ENCODE peak calls at places on chromosomes 1 and 21, in nine cellular contexts. W, U, M, P, R, A, L, N and K are unnamed samples.

GRCh38 chr1:76239470-76239918 is 164.9 kb downstream of the ST6GALNAC3 start:
- DNase-seq in U (no peak), R (no peak), A (no peak), N (no peak), L (no peak), W (no peak), P (no peak), M (no peak), K (no peak)

GRCh38 chr1:164644774-164645634 is 86.0 kb downstream of the PBX1 start:
- DNase-seq in P (no peak), W (no peak), N (no peak), A (no peak), M (no peak), U (no peak), L (peak), R (no peak), K (peak)

GRCh38 chr1:214717323-214717722 is 114.3 kb downstream of the CENPF start:
- DNase-seq in U (no peak), L (no peak), N (no peak), M (no peak), A (no peak), R (no peak), P (no peak), W (no peak), K (no peak)

GRCh38 chr1:116785006-116785405 is 30.8 kb downstream of the CD2 start:
- DNase-seq in M (no peak), A (no peak), L (no peak), N (no peak), W (no peak), U (no peak), R (no peak), P (no peak), K (no peak)

GRCh38 chr1:181112071-181112929 is 23.8 kb downstream of the IER5 start:
- DNase-seq in P (peak), A (peak), N (peak), W (peak), M (peak), R (peak), L (peak), U (peak), K (peak)

GRCh38 chr21:36563301-36563926 is 83.5 kb upstream of the CLDN14 start:
- DNase-seq in U (no peak), R (no peak), M (no peak), P (no peak), L (no peak), W (no peak), A (no peak), N (no peak), K (no peak)

GRCh38 chr1:116697892-116698595 is 30.5 kb upstream of the IGSF3 start:
- DNase-seq in M (no peak), L (no peak), R (no peak), W (no peak), P (no peak), U (no peak), N (no peak), A (no peak), K (no peak)

GRCh38 chr1:48943393-48943792 is 166.7 kb upstream of the BEND5 start:
- DNase-seq in A (peak), L (no peak), P (no peak), M (no peak), W (no peak), N (no peak), R (no peak), U (no peak), K (no peak)

GRCh38 chr1:43545686-43546387 is 15.2 kb downstream of the PTPRF start:
- DNase-seq in U (peak), M (peak), P (peak), L (no peak), R (peak), A (peak), N (peak), W (no peak), K (peak)

GRCh38 chr21:33026878-33027400 is 1.2 kb downstream of the OLIG2 start:
- DNase-seq in P (no peak), R (no peak), U (no peak), M (no peak), L (peak), N (no peak), W (no peak), A (no peak), K (no peak)

GRCh38 chr1:115644109-115644508 is 2.3 kb downstream of the VANGL1 start:
- DNase-seq in W (no peak), R (no peak), N (no peak), A (no peak), U (no peak), P (no peak), M (no peak), L (no peak), K (no peak)

GRCh38 chr21:42236693-42237092 is 17.8 kb downstream of the ABCG1 start:
- DNase-seq in L (no peak), W (no peak), M (no peak), R (no peak), N (no peak), P (no peak), A (no peak), U (no peak), K (no peak)
- H3K4me3 ChIP-seq in L (no peak), W (no peak), M (no peak), R (no peak), N (no peak), P (no peak), A (no peak), U (no peak), K (no peak)

GRCh38 chr1:90723561-90724108 is 6.5 kb upstream of the BARHL2 start:
- DNase-seq in N (no peak), U (no peak), L (no peak), W (no peak), P (no peak), R (no peak), M (no peak), A (peak), K (no peak)
- TF ChIP-seq CTCF in N (no peak), U (no peak), L (no peak), W (peak), P (no peak), R (peak), M (no peak), A (peak), K (no peak)

DNA sequence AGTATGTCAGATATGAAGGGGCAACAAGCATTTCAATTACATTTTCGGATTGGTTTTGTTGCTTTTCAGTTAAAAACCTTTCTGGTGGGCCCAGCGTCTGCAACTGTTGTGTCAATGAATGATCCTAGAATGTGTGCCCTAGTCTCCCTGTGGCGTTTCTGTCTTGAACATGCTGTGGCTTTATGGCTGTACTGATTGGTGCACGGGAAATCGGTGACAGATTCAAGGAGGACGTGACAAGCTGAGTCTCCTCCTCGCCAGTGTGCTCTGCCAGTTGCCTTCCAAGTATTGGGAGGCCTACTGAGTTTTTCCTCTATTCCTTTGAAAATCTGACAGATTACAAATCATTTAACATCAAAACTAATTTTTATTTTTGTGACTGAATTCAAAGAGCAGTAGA is 127.6 kb downstream of the ZP4 start:
- DNase-seq in L (no peak), R (no peak), W (no peak), M (no peak), P (no peak), A (no peak), U (no peak), N (no peak), K (no peak)
- TF ChIP-seq POLR2A in L (no peak), R (no peak), W (no peak), M (no peak), P (no peak), A (no peak), U (no peak), N (no peak), K (no peak)

GRCh38 chr21:34204481-34205439 is 131.4 kb downstream of the MRPS6 start:
- DNase-seq in L (no peak), M (no peak), W (no peak), P (no peak), R (no peak), N (no peak), U (no peak), A (no peak), K (no peak)

GRCh38 chr21:34201441-34201838 is 128.1 kb downstream of the MRPS6 start:
- DNase-seq in R (no peak), M (no peak), N (no peak), U (no peak), P (no peak), L (no peak), W (no peak), A (no peak), K (no peak)

GRCh38 chr21:34204021-34204420 is 130.6 kb downstream of the MRPS6 start:
- DNase-seq in U (peak), M (no peak), W (peak), L (no peak), R (no peak), A (no peak), N (no peak), P (no peak), K (no peak)

GRCh38 chr21:34201001-34201400 is 127.6 kb downstream of the MRPS6 start:
- DNase-seq in M (no peak), R (no peak), P (no peak), A (no peak), N (no peak), W (no peak), U (no peak), L (no peak), K (no peak)

GRCh38 chr21:34202553-34203332 is 129.4 kb downstream of the MRPS6 start:
- DNase-seq in W (no peak), M (peak), R (no peak), L (no peak), N (no peak), A (peak), U (peak), P (peak), K (peak)
- H3K4me3 ChIP-seq in W (no peak), M (no peak), R (no peak), L (no peak), N (peak), A (peak), U (no peak), P (peak), K (peak)

GRCh38 chr1:212825798-212826452 is 21.5 kb downstream of the SPATA45 start:
- DNase-seq in N (no peak), L (no peak), R (no peak), A (no peak), M (no peak), W (no peak), U (no peak), P (no peak), K (no peak)

GRCh38 chr1:212824201-212824600 is 23.2 kb downstream of the SPATA45 start:
- DNase-seq in L (no peak), P (no peak), M (no peak), W (no peak), N (no peak), A (no peak), R (no peak), U (no peak), K (no peak)

GRCh38 chr1:212827831-212828278 is 19.6 kb downstream of the SPATA45 start:
- DNase-seq in W (no peak), M (no peak), P (no peak), R (no peak), L (no peak), U (peak), A (no peak), N (no peak), K (no peak)

GRCh38 chr1:212828395-212828794 is 19.1 kb downstream of the SPATA45 start:
- DNase-seq in U (no peak), P (no peak), L (no peak), R (no peak), W (no peak), N (no peak), A (no peak), M (no peak), K (no peak)

GRCh38 chr1:212827377-212827776 is 20.1 kb downstream of the SPATA45 start:
- DNase-seq in A (no peak), M (no peak), W (no peak), R (no peak), P (no peak), N (no peak), U (no peak), L (no peak), K (no peak)
- TF ChIP-seq CTCF in A (no peak), M (no peak), W (no peak), R (no peak), P (no peak), N (no peak), U (no peak), L (no peak), K (no peak)

DNA sequence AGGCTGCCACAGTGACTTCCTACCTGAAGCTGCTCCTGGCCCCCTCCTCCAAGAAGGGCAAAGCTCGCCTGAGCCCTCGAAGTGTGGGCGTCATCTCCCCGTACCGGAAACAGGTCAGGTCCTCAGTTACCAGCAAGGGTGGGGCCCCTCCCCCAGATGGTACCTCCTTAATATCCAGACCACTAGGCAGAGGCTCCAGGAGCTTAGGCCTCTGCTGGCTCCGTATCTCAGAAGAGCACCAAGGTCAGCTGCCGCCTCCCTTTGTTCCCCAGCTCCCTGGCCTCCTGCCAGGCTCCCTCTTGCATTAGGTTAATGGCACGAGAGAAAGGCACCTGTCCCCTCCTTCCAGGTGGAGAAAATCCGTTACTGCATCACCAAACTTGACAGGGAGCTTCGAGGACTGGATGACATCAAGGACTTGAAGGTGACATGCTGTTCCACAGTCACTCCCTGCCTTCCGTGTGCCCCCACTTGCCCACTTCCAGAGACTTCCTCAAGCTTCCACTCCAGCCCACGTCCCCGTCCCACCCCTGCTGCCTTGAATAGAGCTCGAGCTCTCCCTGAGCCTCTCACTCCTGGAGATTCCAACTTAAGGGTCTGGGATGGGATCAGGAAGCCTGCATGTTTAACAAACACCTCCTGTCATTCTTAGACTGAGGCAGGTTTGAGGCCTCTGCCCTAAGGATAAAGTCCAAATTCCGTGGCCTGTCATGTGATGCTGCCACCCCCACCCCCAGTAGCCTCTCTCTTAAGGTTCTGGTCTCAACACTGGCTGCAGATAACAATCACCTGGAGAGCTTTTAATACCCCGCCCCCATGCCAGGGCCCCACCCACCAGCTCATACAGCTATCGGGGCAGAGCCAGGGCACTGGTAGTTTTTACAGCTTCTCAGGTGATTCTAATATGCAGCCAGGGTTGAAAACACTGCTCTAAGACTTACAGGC is 8.3 kb downstream of the RHOC start:
- DNase-seq in N (peak), L (no peak), M (peak), P (peak), A (peak), U (peak), W (no peak), R (peak), K (peak)
- TF ChIP-seq POLR2A in N (no peak), L (no peak), M (no peak), P (no peak), A (no peak), U (peak), W (peak), R (peak), K (no peak)

DNA sequence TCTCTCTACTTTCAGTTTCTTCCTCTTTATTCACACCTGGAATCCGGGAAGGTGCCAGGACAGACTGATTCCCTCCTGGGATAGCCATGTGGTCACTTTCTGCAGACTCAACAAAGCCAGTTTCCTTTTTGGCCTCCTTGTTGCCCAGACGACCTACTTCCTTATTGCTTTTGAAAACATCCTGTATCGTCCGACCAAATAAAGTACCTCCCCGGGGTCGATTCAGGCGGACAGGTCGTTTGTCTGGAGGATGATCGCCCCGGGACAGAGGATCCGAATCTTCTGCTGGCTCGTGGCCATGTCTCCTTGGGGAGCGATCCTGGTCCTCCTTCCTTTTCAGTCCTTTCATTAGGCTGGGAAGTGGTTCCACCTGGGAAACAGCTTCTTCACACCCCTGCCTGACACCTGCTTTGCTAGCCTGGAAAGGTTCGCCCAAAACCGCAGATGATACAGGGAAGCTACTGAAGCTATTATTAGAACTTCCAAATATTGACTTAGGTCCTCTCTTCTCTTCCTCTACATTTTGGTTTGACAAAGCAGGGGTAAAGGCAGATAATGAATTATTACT is 1.2 kb downstream of the MCM3AP start:
- DNase-seq in P (no peak), R (peak), L (no peak), W (no peak), A (no peak), N (no peak), M (no peak), U (peak), K (no peak)
- H3K4me3 ChIP-seq in P (peak), R (peak), L (no peak), W (peak), A (no peak), N (no peak), M (no peak), U (no peak), K (no peak)